ENCODE peak calls at places on chromosomes 7 and 10, in nine cellular contexts. V is neural progenitor cell, A is GM23248, P is HepG2, T is astrocyte, H is H1, N is HCT116, X is GM23338, Y is mammary epithelial cell. M is an unnamed sample.

GRCh38 chr10:74871595-74872382 is 45.4 kb downstream of the KAT6B start:
- DNase-seq in N (no peak), T (no peak), Y (peak; percentile 88), H (no peak), A (no peak), X (no peak), P (no peak), V (no peak), M (no peak)

GRCh38 chr10:68125770-68126169 is 16.5 kb downstream of the MYPN start:
- DNase-seq in N (no peak), P (no peak), A (no peak), V (no peak), T (no peak), X (no peak), Y (no peak), H (no peak), M (peak; percentile 95)

GRCh38 chr7:31517513-31517912 is 3.6 kb downstream of the ITPRID1 start:
- DNase-seq in X (no peak), V (no peak), T (no peak), Y (no peak), N (no peak), P (no peak), H (no peak), A (no peak), M (no peak)

GRCh38 chr7:75866497-75867389 is 12.1 kb upstream of the RHBDD2 start:
- DNase-seq in H (no peak), X (peak; percentile 90), A (peak; percentile 77), Y (peak; percentile 37), P (peak; percentile 70), T (no peak), N (peak; percentile 48), V (peak; percentile 85), M (peak; percentile 63)

GRCh38 chr7:71868797-71869196 is 543.3 kb downstream of the CALN1 start:
- DNase-seq in H (no peak), X (no peak), Y (peak; percentile 12), T (peak; percentile 83), A (peak; percentile 26), P (no peak), N (no peak), V (no peak), M (no peak)

GRCh38 chr7:129053938-129054437 is 923 bp downstream of the TNPO3 start:
- DNase-seq in A (peak; percentile 62), V (no peak), H (no peak), T (peak; percentile 18), X (no peak), N (no peak), P (no peak), Y (no peak), M (no peak)

GRCh38 chr10:49539320-49539885 is 482 bp upstream of the ERCC6 start:
- DNase-seq in T (peak; percentile 41), H (no peak), P (peak; percentile 24), A (peak; percentile 69), X (peak; percentile 41), Y (peak; percentile 69), N (peak; percentile 18), V (peak; percentile 34), M (peak; percentile 72)

GRCh38 chr7:139034855-139035587 is 821 bp downstream of the ZC3HAV1L start:
- DNase-seq in Y (peak; percentile 25), X (peak; percentile 61), V (peak; percentile 36), H (no peak), A (peak; percentile 69), T (peak; percentile 28), N (no peak), P (no peak), M (no peak)

GRCh38 chr10:79331226-79331625 is 16.0 kb upstream of the PPIF start:
- DNase-seq in X (no peak), V (no peak), A (no peak), H (no peak), N (no peak), Y (peak; percentile 79), P (no peak), T (no peak), M (peak; percentile 68)

GRCh38 chr7:10662982-10663884 is 310.4 kb upstream of the PHF14 start:
- DNase-seq in X (no peak), A (no peak), T (no peak), V (no peak), N (no peak), H (no peak), P (no peak), Y (no peak), M (no peak)

GRCh38 chr7:572668-573495 is 53.2 kb upstream of the PDGFA start:
- DNase-seq in V (peak; percentile 39), X (peak; percentile 70), H (peak; percentile 27), P (no peak), T (no peak), Y (no peak), N (no peak), A (no peak), M (no peak)

GRCh38 chr10:78925800-78926319 is 142.9 kb upstream of the ZMIZ1 start:
- DNase-seq in T (peak; percentile 99), Y (peak; percentile 97), H (no peak), A (peak; percentile 97), P (no peak), X (no peak), N (no peak), V (no peak), M (peak; percentile 56)

GRCh38 chr7:116689787-116690186 is 17.8 kb downstream of the MET start:
- DNase-seq in T (peak; percentile 73), Y (peak; percentile 63), N (no peak), H (no peak), V (no peak), A (peak; percentile 53), P (no peak), X (no peak), M (peak; percentile 73)

GRCh38 chr7:102260856-102261255 is 25.8 kb upstream of the SH2B2 start:
- DNase-seq in V (peak; percentile 60), H (no peak), P (no peak), X (peak; percentile 57), N (no peak), A (peak; percentile 54), Y (no peak), T (peak; percentile 44), M (no peak)

GRCh38 chr7:1257221-1257620 is 24.5 kb downstream of the UNCX start:
- DNase-seq in P (no peak), H (no peak), T (no peak), X (no peak), V (no peak), A (no peak), N (no peak), Y (no peak), M (no peak)

GRCh38 chr7:112080441-112080840 is 125.8 kb downstream of the DOCK4 start:
- DNase-seq in P (peak; percentile 47), X (no peak), A (peak; percentile 94), N (no peak), V (no peak), H (no peak), Y (peak; percentile 73), T (peak; percentile 85), M (peak; percentile 45)

GRCh38 chr7:74709880-74710671 is 52.6 kb downstream of the GTF2I start:
- DNase-seq in V (no peak), X (peak; percentile 26), Y (peak; percentile 1), P (no peak), N (no peak), H (no peak), A (no peak), T (no peak), M (no peak)

GRCh38 chr7:154794147-154794780 is 208.7 kb downstream of the PAXIP1 start:
- DNase-seq in H (no peak), T (no peak), A (no peak), X (no peak), N (no peak), P (no peak), V (peak; percentile 82), Y (peak; percentile 2), M (no peak)

GRCh38 chr10:30786131-30786530 is 156.6 kb upstream of the LYZL2 start:
- DNase-seq in N (no peak), T (no peak), X (no peak), V (no peak), H (no peak), P (no peak), Y (peak; percentile 35), A (peak; percentile 84), M (no peak)
- H2AFZ ChIP-seq in N (no peak overlapping the region), T (no peak overlapping the region), X (no peak overlapping the region), V (peak overlapping the region; percentile 71), H (no peak overlapping the region), P (no peak overlapping the region), Y (no peak overlapping the region), A (no peak overlapping the region), M (no peak overlapping the region)

GRCh38 chr7:81887691-81888090 is 117.8 kb upstream of the HGF start:
- DNase-seq in Y (no peak), X (no peak), A (no peak), T (no peak), V (no peak), N (no peak), H (no peak), P (no peak), M (no peak)
- H3K4me2 ChIP-seq in Y (no peak overlapping the region), X (no peak overlapping the region), A (no peak overlapping the region), T (no peak overlapping the region), V (no peak overlapping the region), N (no peak overlapping the region), H (no peak overlapping the region), P (no peak overlapping the region), M (no peak overlapping the region)

DNA sequence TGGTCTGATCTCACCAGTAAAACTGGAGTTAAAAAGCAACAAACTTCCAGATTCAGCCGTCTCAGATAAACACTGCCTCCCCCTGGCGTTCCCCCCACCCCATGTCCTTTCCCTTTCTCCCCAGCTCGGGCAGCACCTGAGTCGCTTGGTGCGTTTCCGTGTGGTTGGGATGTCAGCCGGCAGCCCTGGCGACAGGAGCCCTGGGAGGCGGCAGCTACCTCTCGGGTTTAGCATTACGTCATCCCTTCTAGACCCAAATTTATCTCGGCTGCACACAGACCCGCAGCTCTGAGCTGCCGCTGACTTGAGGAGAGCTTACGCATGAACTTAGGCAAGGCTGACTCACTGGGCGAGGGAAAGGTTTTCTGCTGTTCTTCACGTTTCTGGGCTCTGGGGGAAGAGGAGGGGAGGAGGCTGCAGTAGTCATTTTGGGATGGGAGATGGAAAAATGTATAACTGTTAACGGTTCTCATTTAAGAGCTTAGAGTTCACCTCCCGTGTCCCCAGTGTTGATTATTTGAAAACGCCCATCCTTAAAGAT is 14.4 kb downstream of the MXI1 start:
- DNase-seq in Y (peak; percentile 88), V (peak; percentile 78), X (peak; percentile 83), A (peak; percentile 99), H (no peak), N (peak; percentile 84), P (no peak), T (peak; percentile 94), M (peak; percentile 86)
- H2AFZ ChIP-seq in Y (peak overlapping the region; percentile 77), V (no peak overlapping the region), X (peak overlapping the region; percentile 40), A (peak overlapping the region; percentile 65), H (peak overlapping the region; percentile 68), N (peak overlapping the region; percentile 3), P (no peak overlapping the region), T (peak overlapping the region; percentile 70), M (peak overlapping the region; percentile 64)

DNA sequence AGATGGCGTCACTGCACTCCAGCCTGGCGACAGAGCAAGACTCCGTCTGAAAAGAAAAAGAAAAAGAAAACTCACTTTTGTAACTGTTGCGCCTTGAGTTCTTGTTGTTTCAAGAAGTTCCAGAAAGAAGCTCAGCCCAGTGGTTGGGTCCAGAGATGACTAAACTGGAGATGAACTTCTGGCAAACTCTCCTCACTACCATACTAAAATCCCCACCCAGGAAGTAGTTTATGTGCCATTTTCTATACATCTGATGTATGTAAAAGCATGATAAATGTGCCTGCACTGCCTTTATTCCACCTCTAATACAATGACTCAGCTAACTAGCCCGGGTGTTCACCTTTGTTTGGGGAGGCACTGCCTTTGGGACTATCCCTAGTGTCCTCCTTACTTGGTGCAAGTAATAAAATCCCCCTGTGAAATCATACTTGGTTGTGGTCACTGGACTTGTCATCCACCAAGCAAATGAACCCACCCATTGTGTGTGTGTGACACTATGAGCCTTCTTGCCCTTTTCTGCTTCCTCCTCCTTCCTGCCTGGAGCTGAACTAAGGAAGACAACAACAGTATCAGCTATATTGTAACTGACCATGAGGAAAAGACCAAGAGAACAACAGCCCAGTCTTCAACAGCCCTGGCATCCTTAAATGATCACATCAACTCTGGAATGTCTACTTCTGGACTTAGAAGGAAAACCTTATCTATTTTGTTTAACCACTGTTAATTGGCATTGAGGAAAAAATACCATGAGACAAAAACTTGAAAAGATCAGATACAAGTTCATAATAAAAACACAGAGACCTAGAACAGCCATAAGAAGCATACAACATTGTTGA is 33.6 kb downstream of the JMJD1C start:
- DNase-seq in P (no peak), T (peak; percentile 53), Y (peak; percentile 70), X (no peak), N (no peak), A (peak; percentile 14), V (no peak), H (no peak), M (peak; percentile 38)
- H3K4me2 ChIP-seq in P (no peak overlapping the region), T (peak overlapping the region; percentile 13), Y (peak overlapping the region; percentile 2), X (no peak overlapping the region), N (peak overlapping the region; percentile 3), A (peak overlapping the region; percentile 0), V (no peak overlapping the region), H (no peak overlapping the region), M (no peak overlapping the region)

M was measured in PC-9.